ENCODE peak calls at places on chromosomes 3 and 15, in ten cellular contexts. M is PC-9; L is sigmoid colon; V is HepG2; J is pancreas; C is A549; G is fibroblast of lung; Y is body of pancreas; H is CD8-positive, alpha-beta memory T cell; D is mesenchymal stem cell. X is an unnamed sample.
A peak's percentile ranks its signal among the peaks of the same experiment; 100 is the strongest.

GRCh38 chr15:38528279-38528678 is 36.3 kb downstream of the RASGRP1 start:
- DNase-seq in M (no peak), L (no peak), V (no peak), J (no peak), C (no peak), G (no peak), Y (no peak), H (no peak), D (no peak), X (no peak)

GRCh38 chr15:55740981-55741591 is 1.9 kb downstream of the PRTG start:
- DNase-seq in M (no peak), L (no peak), V (no peak), J (no peak), C (no peak), G (no peak), Y (no peak), H (no peak), D (peak; percentile 51), X (no peak)

GRCh38 chr15:28260722-28261121 is 61.3 kb downstream of the HERC2 start:
- DNase-seq in M (no peak), L (no peak), V (no peak), J (no peak), C (no peak), G (no peak), Y (no peak), H (no peak), D (no peak), X (no peak)

GRCh38 chr15:38084289-38084688 is 149.8 kb downstream of the TMCO5A start:
- DNase-seq in M (no peak), L (no peak), V (no peak), J (no peak), C (no peak), G (no peak), Y (peak; percentile 17), H (no peak), D (peak; percentile 30), X (no peak)

GRCh38 chr15:101305820-101306255 is 10.8 kb upstream of the SNRPA1 start:
- DNase-seq in M (no peak), L (no peak), V (no peak), J (no peak), C (no peak), G (no peak), Y (no peak), H (no peak), D (no peak), X (no peak)

GRCh38 chr3:36380171-36381031 is at the start of gene STAC:
- DNase-seq in M (peak; percentile 85), L (no peak), V (no peak), J (peak; percentile 11), C (peak; percentile 29), G (no peak), Y (no peak), H (no peak), D (no peak), X (peak; percentile 58)

GRCh38 chr3:169699070-169699469 is 35.6 kb upstream of the MECOM start:
- DNase-seq in M (no peak), L (no peak), V (no peak), J (no peak), C (no peak), G (peak; percentile 75), Y (no peak), H (no peak), D (no peak), X (no peak)

GRCh38 chr15:81410318-81410753 is 36.3 kb upstream of the TMC3 start:
- DNase-seq in M (peak; percentile 5), L (peak; percentile 77), V (peak; percentile 20), J (no peak), C (peak; percentile 73), G (peak; percentile 94), Y (peak; percentile 23), H (no peak), D (peak; percentile 66), X (no peak)

GRCh38 chr15:97868964-97869363 is 91.5 kb upstream of the ARRDC4 start:
- DNase-seq in M (no peak), L (no peak), V (no peak), J (no peak), C (no peak), G (no peak), Y (no peak), H (no peak), D (no peak), X (no peak)

GRCh38 chr3:46820852-46821251 is 42.4 kb downstream of the MYL3 start:
- DNase-seq in M (no peak), L (no peak), V (no peak), J (no peak), C (no peak), G (no peak), Y (no peak), H (no peak), D (no peak), X (no peak)

GRCh38 chr15:39127925-39128617 is 452.8 kb upstream of the THBS1 start:
- DNase-seq in M (peak; percentile 74), L (no peak), V (peak; percentile 98), J (peak; percentile 18), C (peak; percentile 96), G (peak; percentile 91), Y (peak; percentile 27), H (no peak), D (peak; percentile 95), X (no peak)

GRCh38 chr3:17823816-17824215 is 81.4 kb upstream of the TBC1D5 start:
- DNase-seq in M (no peak), L (no peak), V (no peak), J (no peak), C (no peak), G (no peak), Y (no peak), H (no peak), D (no peak), X (no peak)
- H3K27ac ChIP-seq in M (no peak overlapping the region), L (no peak overlapping the region), V (no peak overlapping the region), J (no peak overlapping the region), C (no peak overlapping the region), G (no peak overlapping the region), Y (no peak overlapping the region), H (no peak overlapping the region), D (no peak overlapping the region), X (no peak overlapping the region)

GRCh38 chr3:23763040-23763477 is 42.7 kb upstream of the UBE2E1 start:
- DNase-seq in M (no peak), L (no peak), V (no peak), J (no peak), C (no peak), G (peak; percentile 62), Y (no peak), H (no peak), D (peak; percentile 18), X (no peak)

GRCh38 chr3:23760871-23761373 is 44.8 kb upstream of the UBE2E1 start:
- DNase-seq in M (no peak), L (no peak), V (no peak), J (no peak), C (no peak), G (no peak), Y (no peak), H (no peak), D (no peak), X (no peak)

GRCh38 chr3:23760325-23760724 is 45.4 kb upstream of the UBE2E1 start:
- DNase-seq in M (no peak), L (no peak), V (no peak), J (no peak), C (no peak), G (no peak), Y (no peak), H (no peak), D (no peak), X (no peak)

GRCh38 chr3:23762214-23763039 is 43.3 kb upstream of the UBE2E1 start:
- DNase-seq in M (no peak), L (no peak), V (no peak), J (no peak), C (no peak), G (no peak), Y (no peak), H (no peak), D (peak; percentile 9), X (no peak)

GRCh38 chr3:23761440-23761896 is 44.3 kb upstream of the UBE2E1 start:
- DNase-seq in M (peak; percentile 10), L (no peak), V (peak; percentile 29), J (no peak), C (peak; percentile 69), G (peak; percentile 52), Y (no peak), H (no peak), D (peak; percentile 67), X (no peak)
- H3K4me3 ChIP-seq in M (no peak overlapping the region), L (no peak overlapping the region), V (no peak overlapping the region), J (no peak overlapping the region), C (no peak overlapping the region), G (no peak overlapping the region), Y (no peak overlapping the region), H (no peak overlapping the region), D (no peak overlapping the region), X (no peak overlapping the region)

DNA sequence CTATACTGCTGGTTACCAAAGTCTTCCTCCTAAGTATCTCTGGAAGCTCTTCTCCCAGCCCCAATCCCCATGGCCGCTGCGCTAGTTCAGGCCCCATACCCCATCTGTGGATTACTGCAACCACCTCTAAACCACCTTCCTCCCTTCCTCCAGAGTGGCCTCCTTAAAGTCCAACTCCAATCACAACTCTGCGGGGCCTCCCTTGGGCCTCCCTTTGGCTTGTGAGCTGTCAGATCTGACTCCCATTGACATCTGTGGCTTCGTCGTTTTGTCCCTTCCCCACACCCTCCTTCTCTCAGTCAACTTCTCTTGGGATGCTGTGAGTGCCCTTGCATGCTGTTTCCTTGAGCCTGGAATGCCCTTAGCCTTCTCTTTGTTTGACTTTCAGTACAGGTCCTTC is 9.3 kb upstream of the HRH1 start:
- DNase-seq in M (no peak), L (no peak), V (no peak), J (no peak), C (no peak), G (no peak), Y (no peak), H (no peak), D (no peak), X (no peak)
- H3K27ac ChIP-seq in M (peak overlapping the region; percentile 63), L (no peak overlapping the region), V (no peak overlapping the region), J (no peak overlapping the region), C (peak overlapping the region; percentile 54), G (peak overlapping the region; percentile 52), Y (no peak overlapping the region), H (no peak overlapping the region), D (no peak overlapping the region), X (no peak overlapping the region)

GRCh38 chr3:8755564-8756237 is 13.7 kb downstream of the OXTR start:
- DNase-seq in M (no peak), L (no peak), V (peak; percentile 25), J (no peak), C (peak; percentile 37), G (no peak), Y (no peak), H (no peak), D (peak; percentile 31), X (no peak)

GRCh38 chr3:8759038-8759755 is 10.2 kb downstream of the OXTR start:
- DNase-seq in M (no peak), L (no peak), V (no peak), J (no peak), C (no peak), G (no peak), Y (no peak), H (no peak), D (no peak), X (no peak)

GRCh38 chr3:8760091-8760490 is 9.3 kb downstream of the OXTR start:
- DNase-seq in M (no peak), L (no peak), V (no peak), J (no peak), C (no peak), G (no peak), Y (no peak), H (no peak), D (no peak), X (no peak)

GRCh38 chr3:8756671-8757070 is 12.7 kb downstream of the OXTR start:
- DNase-seq in M (no peak), L (no peak), V (no peak), J (no peak), C (no peak), G (no peak), Y (no peak), H (no peak), D (no peak), X (no peak)

GRCh38 chr3:8757551-8758518 is 11.6 kb downstream of the OXTR start:
- DNase-seq in M (no peak), L (no peak), V (no peak), J (peak; percentile 8), C (no peak), G (peak; percentile 50), Y (no peak), H (no peak), D (peak; percentile 38), X (no peak)
- H3K4me3 ChIP-seq in M (no peak overlapping the region), L (no peak overlapping the region), V (no peak overlapping the region), J (no peak overlapping the region), C (no peak overlapping the region), G (no peak overlapping the region), Y (no peak overlapping the region), H (no peak overlapping the region), D (no peak overlapping the region), X (no peak overlapping the region)